ENCODE peak calls at places on chromosomes 12 and 14, in ten cellular contexts. L is endothelial cell, R is PC-3, N is A549, K is fibroblast of the aortic adventitia, O is progenitor cell of endocrine pancreas, A is GM12865, P is testis, C is breast epithelium, M is nephron progenitor cell. H is an unnamed sample.

GRCh38 chr12:29428630-29429029 is 47.7 kb upstream of the ERGIC2 start:
- DNase-seq in L (no peak), R (peak; percentile 99), N (no peak), K (peak; percentile 72), O (no peak), A (peak; percentile 19), P (no peak), C (no peak), M (no peak), H (no peak)

GRCh38 chr12:109270494-109270893 is 38.6 kb downstream of the FOXN4 start:
- DNase-seq in L (no peak), R (no peak), N (no peak), K (no peak), O (no peak), A (no peak), P (no peak), C (no peak), M (no peak), H (no peak)

GRCh38 chr12:41709012-41709411 is 435.7 kb downstream of the GXYLT1 start:
- DNase-seq in L (no peak), R (no peak), N (no peak), K (no peak), O (no peak), A (no peak), P (no peak), C (no peak), M (no peak), H (no peak)

GRCh38 chr12:58349161-58349560 is 407.8 kb downstream of the ATP23 start:
- DNase-seq in L (no peak), R (no peak), N (no peak), K (peak; percentile 33), O (no peak), A (no peak), P (no peak), C (no peak), M (no peak), H (no peak)

GRCh38 chr14:58107947-58108552 is 44.0 kb downstream of the ARMH4 start:
- DNase-seq in L (peak; percentile 34), R (peak; percentile 93), N (peak; percentile 40), K (peak; percentile 87), O (no peak), A (peak; percentile 67), P (peak; percentile 64), C (no peak), M (peak; percentile 15), H (no peak)

GRCh38 chr12:54932691-54933090 is 51.9 kb downstream of the TESPA1 start:
- DNase-seq in L (no peak), R (peak; percentile 41), N (no peak), K (peak; percentile 21), O (no peak), A (no peak), P (no peak), C (no peak), M (no peak), H (no peak)

GRCh38 chr14:93068721-93069120 is 47.0 kb downstream of the ITPK1 start:
- DNase-seq in L (no peak), R (no peak), N (no peak), K (no peak), O (no peak), A (no peak), P (no peak), C (no peak), M (no peak), H (peak; percentile 50)

GRCh38 chr12:56115329-56115728 is 1.1 kb upstream of the RPL41 start:
- DNase-seq in L (no peak), R (peak; percentile 23), N (no peak), K (peak; percentile 51), O (no peak), A (no peak), P (no peak), C (peak; percentile 55), M (no peak), H (no peak)

GRCh38 chr14:35944847-35945246 is 118.7 kb downstream of the BRMS1L start:
- DNase-seq in L (peak; percentile 13), R (peak; percentile 64), N (peak; percentile 31), K (no peak), O (no peak), A (peak; percentile 50), P (no peak), C (no peak), M (peak; percentile 5), H (peak; percentile 28)

DNA sequence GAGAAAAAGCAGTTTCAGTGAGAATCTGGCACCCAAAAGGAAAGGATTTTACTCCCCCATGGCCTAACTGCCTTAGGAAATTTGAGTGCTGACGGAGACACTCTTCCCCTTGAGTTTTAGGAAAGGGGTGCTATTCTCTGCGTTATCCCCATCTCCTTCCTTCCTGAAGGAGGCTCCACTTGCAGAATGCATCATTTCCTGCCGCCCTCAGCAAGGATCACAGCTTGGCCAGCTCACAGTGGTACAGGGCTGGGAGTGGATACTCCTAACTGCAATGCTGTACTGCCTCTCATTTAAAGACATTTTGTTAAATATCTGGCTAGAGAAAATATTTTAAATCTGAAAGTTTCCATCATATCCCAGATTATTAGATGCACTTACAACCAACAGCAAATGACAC is 33.0 kb downstream of the RDH12 start:
- DNase-seq in L (no peak), R (no peak), N (no peak), K (peak; percentile 20), O (no peak), A (no peak), P (no peak), C (no peak), M (no peak), H (no peak)
- TF ChIP-seq CTCF in L (no peak), R (peak; percentile 21), N (peak; percentile 5), K (peak; percentile 25), O (no peak), A (no peak), P (no peak), C (no peak), M (no peak), H (no peak)

DNA sequence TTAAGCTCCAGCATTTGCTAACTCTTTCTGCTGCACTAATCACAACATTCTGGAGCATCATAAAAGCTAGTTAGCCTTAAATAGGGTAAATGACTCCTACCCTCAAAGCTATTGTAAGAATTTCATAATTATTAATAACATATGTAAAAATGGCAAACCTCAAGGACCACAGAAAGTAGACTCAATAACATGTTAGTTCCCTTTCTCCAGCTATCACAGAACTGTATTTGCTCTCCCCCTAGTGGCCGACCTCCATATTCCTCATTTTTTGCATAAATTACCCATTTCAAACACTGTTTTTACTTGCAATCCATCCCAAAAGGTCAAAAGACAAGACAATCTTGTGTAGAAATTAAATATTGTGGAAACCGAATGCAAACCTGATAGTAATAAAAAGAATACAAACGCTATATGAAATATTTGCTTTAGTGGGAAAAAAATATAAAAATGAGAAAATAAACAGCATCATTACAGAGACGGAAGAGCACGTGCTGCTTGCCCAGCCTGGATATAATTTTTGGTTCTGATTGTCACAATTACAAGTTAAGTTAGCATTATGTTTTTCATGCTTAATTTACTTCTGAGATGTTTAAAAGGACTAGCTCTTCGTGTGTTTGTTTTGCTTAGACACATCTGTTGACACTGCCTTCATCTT is 97.9 kb downstream of the RERGL start:
- DNase-seq in L (peak; percentile 61), R (peak; percentile 53), N (peak; percentile 3), K (peak; percentile 57), O (peak; percentile 41), A (peak; percentile 63), P (peak; percentile 66), C (no peak), M (peak; percentile 52), H (peak; percentile 34)
- TF ChIP-seq CTCF in L (peak; percentile 91), R (peak; percentile 75), N (peak; percentile 76), K (peak; percentile 89), O (peak; percentile 99), A (peak; percentile 69), P (no peak), C (peak; percentile 35), M (peak; percentile 85), H (peak; percentile 95)

GRCh38 chr12:4355843-4356327 is 23.6 kb downstream of the FGF23 start:
- DNase-seq in L (peak; percentile 70), R (peak; percentile 32), N (no peak), K (peak; percentile 11), O (peak; percentile 44), A (peak; percentile 72), P (peak; percentile 74), C (no peak), M (peak; percentile 67), H (peak; percentile 81)
- TF ChIP-seq CTCF in L (peak; percentile 66), R (peak; percentile 48), N (peak; percentile 7), K (peak; percentile 35), O (peak; percentile 53), A (peak; percentile 63), P (no peak), C (no peak), M (peak; percentile 51), H (peak; percentile 71)

GRCh38 chr14:84068288-84068687 is 1461.7 kb upstream of the FLRT2 start:
- DNase-seq in L (no peak), R (no peak), N (no peak), K (no peak), O (no peak), A (no peak), P (no peak), C (no peak), M (no peak), H (no peak)

GRCh38 chr14:84064756-84065155 is 1465.2 kb upstream of the FLRT2 start:
- DNase-seq in L (no peak), R (no peak), N (no peak), K (no peak), O (no peak), A (no peak), P (no peak), C (no peak), M (no peak), H (no peak)

GRCh38 chr14:84064296-84064695 is 1465.6 kb upstream of the FLRT2 start:
- DNase-seq in L (no peak), R (no peak), N (no peak), K (no peak), O (no peak), A (no peak), P (no peak), C (no peak), M (no peak), H (no peak)

GRCh38 chr14:84071061-84071460 is 1458.9 kb upstream of the FLRT2 start:
- DNase-seq in L (no peak), R (no peak), N (no peak), K (no peak), O (no peak), A (no peak), P (no peak), C (no peak), M (no peak), H (no peak)

GRCh38 chr14:84065811-84066210 is 1464.1 kb upstream of the FLRT2 start:
- DNase-seq in L (no peak), R (no peak), N (no peak), K (no peak), O (no peak), A (no peak), P (no peak), C (no peak), M (no peak), H (no peak)
- TF ChIP-seq CTCF in L (no peak), R (no peak), N (no peak), K (no peak), O (no peak), A (no peak), P (no peak), C (no peak), M (no peak), H (no peak)

H was measured in glutamatergic neuron.